ENCODE peak calls at places on chromosomes 12 and 14, in eight cellular contexts. R is omental fat pad, D is cardiac fibroblast, P is heart right ventricle, Q is BE2C, Z is neural crest cell, B is foreskin fibroblast, V is cardiac muscle cell. G is an unnamed sample.

GRCh38 chr14:104604461-104605449 is at the start of gene TMEM179:
- DNase-seq in Q (no peak), V (peak), R (no peak), P (no peak), D (peak), B (peak), Z (peak), G (peak)

GRCh38 chr14:89504084-89504483 is 87.1 kb upstream of the FOXN3 start:
- DNase-seq in V (no peak), Z (no peak), B (peak), D (peak), P (no peak), R (no peak), Q (no peak), G (no peak)

GRCh38 chr12:51910691-51911090 is 3.4 kb downstream of the ACVRL1 start:
- DNase-seq in V (no peak), Q (no peak), D (no peak), Z (no peak), P (no peak), B (no peak), R (no peak), G (no peak)

GRCh38 chr12:128660532-128661215 is 163.1 kb downstream of the SLC15A4 start:
- DNase-seq in B (no peak), P (no peak), R (no peak), Q (no peak), Z (no peak), D (no peak), V (no peak), G (no peak)

GRCh38 chr14:59360923-59361794 is 104.0 kb downstream of the GPR135 start:
- DNase-seq in B (peak), D (peak), P (peak), Q (peak), R (no peak), Z (no peak), V (peak), G (no peak)

GRCh38 chr12:54052745-54053624 is 650 bp upstream of the HOXC4 start:
- DNase-seq in V (no peak), R (no peak), Z (no peak), P (no peak), B (no peak), D (no peak), Q (peak), G (no peak)

GRCh38 chr12:67025543-67026114 is 243.5 kb upstream of the CAND1 start:
- DNase-seq in B (peak), R (no peak), D (peak), Q (peak), V (peak), P (no peak), Z (peak), G (peak)

GRCh38 chr12:105083551-105084105 is 630 bp downstream of the ALDH1L2 start:
- DNase-seq in V (peak), Q (peak), P (peak), R (no peak), B (peak), Z (peak), D (peak), G (no peak)

GRCh38 chr14:104968541-104969401 is 9.4 kb downstream of the AHNAK2 start:
- DNase-seq in D (peak), Q (peak), V (peak), R (no peak), Z (no peak), P (no peak), B (peak), G (no peak)

GRCh38 chr12:62866451-62867082 is 68.4 kb downstream of the PPM1H start:
- DNase-seq in Q (no peak), V (peak), B (peak), R (no peak), D (peak), P (no peak), Z (no peak), G (peak)

GRCh38 chr12:122687091-122687490 is 16.1 kb downstream of the HCAR2 start:
- DNase-seq in P (no peak), D (no peak), V (peak), Z (no peak), R (peak), B (peak), Q (peak), G (no peak)

GRCh38 chr14:24903337-24903736 is 146.6 kb downstream of the STXBP6 start:
- DNase-seq in R (no peak), P (no peak), D (peak), V (peak), B (peak), Z (no peak), Q (no peak), G (no peak)

GRCh38 chr14:77707355-77707723 is 484 bp downstream of the ALKBH1 start:
- DNase-seq in V (peak), B (peak), P (no peak), R (no peak), D (peak), Q (peak), Z (no peak), G (peak)

GRCh38 chr14:53509845-53510244 is 356.7 kb upstream of the DDHD1 start:
- DNase-seq in R (no peak), P (no peak), Q (no peak), D (peak), Z (no peak), V (peak), B (peak), G (no peak)

GRCh38 chr12:40157307-40157706 is 51.4 kb upstream of the SLC2A13 start:
- DNase-seq in P (no peak), Z (no peak), R (no peak), B (no peak), Q (no peak), D (no peak), V (no peak), G (no peak)

DNA sequence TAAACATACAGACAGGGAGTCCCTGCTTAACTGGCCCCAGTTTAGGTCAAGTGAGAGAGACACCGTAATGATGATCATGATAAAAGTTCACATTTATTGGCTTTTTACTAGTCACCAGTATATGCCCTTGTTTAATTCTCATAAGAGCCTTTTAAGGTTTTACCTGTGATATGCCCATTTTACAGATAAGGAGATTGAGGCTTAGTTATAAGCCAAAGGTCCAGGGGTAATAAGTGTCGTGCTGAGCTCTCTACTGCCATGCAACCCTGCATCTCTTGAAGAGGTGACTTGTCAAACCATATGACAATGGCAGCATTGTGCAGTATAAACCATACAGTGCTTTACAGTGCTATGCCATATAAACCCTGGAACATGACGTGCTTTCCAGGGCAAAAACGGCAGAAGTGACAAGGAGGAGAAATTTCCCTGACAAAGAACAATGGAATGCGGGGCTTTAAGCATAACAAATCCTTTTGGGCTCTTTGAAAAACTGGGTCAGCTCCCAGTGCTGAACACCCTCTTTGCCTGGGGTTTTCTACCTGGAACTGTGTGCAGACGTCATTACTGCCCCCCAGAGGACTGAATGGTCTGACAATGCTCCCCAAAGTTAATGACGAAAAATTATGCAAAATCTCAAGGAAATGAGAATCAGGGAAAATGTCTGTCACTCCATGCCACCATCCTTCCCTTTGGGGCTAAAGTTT is 59.7 kb upstream of the C14orf132 start:
- DNase-seq in V (peak), B (peak), D (no peak), Q (no peak), Z (no peak), P (no peak), R (no peak), G (no peak)
- TF ChIP-seq CTCF in V (peak), B (no peak), D (no peak), Q (peak), Z (peak), P (no peak), R (no peak), G (no peak)

GRCh38 chr12:102300824-102301461 is 103.3 kb upstream of the PMCH start:
- DNase-seq in V (peak), P (no peak), D (peak), Q (no peak), Z (no peak), B (peak), R (no peak), G (peak)

GRCh38 chr12:102297412-102297811 is 99.8 kb upstream of the PMCH start:
- DNase-seq in D (no peak), P (no peak), Q (no peak), V (no peak), B (no peak), Z (no peak), R (no peak), G (no peak)

GRCh38 chr12:102294568-102294967 is 96.9 kb upstream of the PMCH start:
- DNase-seq in D (no peak), R (no peak), Q (no peak), P (no peak), Z (no peak), V (no peak), B (no peak), G (no peak)

GRCh38 chr12:102299731-102300130 is 102.1 kb upstream of the PMCH start:
- DNase-seq in P (no peak), Q (no peak), R (no peak), D (no peak), B (no peak), V (no peak), Z (no peak), G (no peak)

GRCh38 chr12:102298022-102298421 is 100.4 kb upstream of the PMCH start:
- DNase-seq in R (no peak), Q (no peak), Z (no peak), B (peak), D (peak), V (peak), P (no peak), G (no peak)
- TF ChIP-seq CTCF in R (no peak), Q (no peak), Z (no peak), B (no peak), D (no peak), V (no peak), P (no peak), G (no peak)

GRCh38 chr12:114000861-114001260 is 34.7 kb upstream of the RBM19 start:
- DNase-seq in R (no peak), Z (no peak), Q (no peak), V (no peak), P (no peak), D (no peak), B (no peak), G (no peak)
- TF ChIP-seq CTCF in R (no peak), Z (no peak), Q (no peak), V (no peak), P (no peak), D (no peak), B (no peak), G (no peak)

DNA sequence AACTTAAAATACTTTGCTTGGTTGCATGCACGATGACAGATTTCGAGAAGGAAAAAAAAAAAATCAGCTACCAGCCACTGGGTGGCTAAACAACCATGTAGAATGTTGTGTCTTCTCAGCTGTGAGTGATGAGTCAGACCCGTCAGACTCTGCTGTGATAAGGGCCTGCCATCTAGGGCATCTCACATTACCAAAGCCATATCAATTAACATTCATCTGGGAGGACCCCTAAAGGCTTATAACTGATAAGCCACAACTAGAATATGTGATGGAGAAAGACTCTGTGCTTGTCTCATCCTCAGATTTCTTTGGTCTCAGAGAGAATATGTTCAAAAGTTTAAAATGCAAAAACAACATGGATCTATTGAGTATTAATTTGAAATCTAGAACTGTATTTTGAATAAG is 111.5 kb downstream of the PAX9 start:
- DNase-seq in Q (no peak), V (no peak), B (no peak), Z (no peak), P (no peak), R (no peak), D (peak), G (no peak)
- TF ChIP-seq CTCF in Q (no peak), V (no peak), B (no peak), Z (peak), P (no peak), R (no peak), D (peak), G (no peak)

DNA sequence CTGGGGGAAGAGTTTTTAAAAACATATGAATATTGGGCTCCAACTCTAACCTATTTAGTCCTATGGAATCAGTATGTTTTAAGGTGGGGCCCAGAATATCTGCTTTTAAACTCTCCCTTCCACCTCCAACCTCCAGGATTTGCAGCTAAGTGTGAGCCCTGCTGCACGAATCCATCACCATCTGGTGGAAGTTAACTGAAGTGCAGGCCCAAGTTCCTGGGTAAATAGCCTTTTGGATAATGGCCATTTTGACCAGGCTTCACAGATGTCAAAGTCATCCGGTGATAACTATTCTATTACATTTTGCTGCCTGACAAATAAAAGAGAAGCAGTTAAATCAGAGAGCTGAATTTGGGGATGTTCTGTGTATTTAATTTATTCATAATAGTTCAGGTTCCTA is 58.1 kb upstream of the RMST start:
- DNase-seq in B (no peak), P (no peak), Z (peak), D (peak), R (no peak), Q (peak), V (peak), G (peak)
- TF ChIP-seq CTCF in B (peak), P (peak), Z (peak), D (peak), R (peak), Q (peak), V (peak), G (peak)

GRCh38 chr14:62179367-62180018 is 417.3 kb downstream of the SNAPC1 start:
- DNase-seq in Z (peak), V (peak), R (no peak), Q (peak), P (no peak), B (peak), D (peak), G (peak)
- TF ChIP-seq CTCF in Z (peak), V (peak), R (no peak), Q (peak), P (peak), B (peak), D (peak), G (peak)

GRCh38 chr12:17954788-17955187 is 135.2 kb downstream of the RERGL start:
- DNase-seq in R (no peak), D (peak), Z (no peak), B (no peak), P (no peak), Q (no peak), V (no peak), G (no peak)
- TF ChIP-seq CTCF in R (no peak), D (peak), Z (no peak), B (no peak), P (no peak), Q (no peak), V (no peak), G (no peak)